ENCODE peak calls at places on chromosomes 3 and 15, in five cellular contexts. J is stimulated activated CD8-positive, alpha-beta memory T cell treated with anti-CD3 and anti-CD28 coated beads, Interleukin-7, amount 100 ng/mL, for 4 hours; Y is NCI-H345; M is B cell; N is PC-3. Z is an unnamed sample.

GRCh38 chr3:152742368-152743347 is 92.3 kb upstream of the P2RY1 start:
- DNase-seq in J (no peak), Y (no peak), M (no peak), N (no peak), Z (no peak)

GRCh38 chr15:32994810-32995424 is 199.6 kb downstream of the FMN1 start:
- DNase-seq in J (no peak), Y (peak), M (peak), N (peak), Z (peak)

GRCh38 chr3:113210608-113211369 is 568 bp upstream of the BOC start:
- DNase-seq in J (no peak), Y (no peak), M (peak), N (no peak), Z (no peak)

GRCh38 chr15:99707481-99708270 is 25.6 kb downstream of the LYSMD4 start:
- DNase-seq in J (no peak), Y (no peak), M (peak), N (peak), Z (no peak)

GRCh38 chr3:185176756-185177359 is 24.0 kb upstream of the C3orf70 start:
- DNase-seq in J (no peak), Y (peak), M (peak), N (peak), Z (peak)

GRCh38 chr3:10248984-10249748 is 907 bp downstream of the TATDN2 start:
- DNase-seq in J (peak), Y (no peak), M (peak), N (peak), Z (peak)

GRCh38 chr15:94348084-94348483 is 116.7 kb downstream of the MCTP2 start:
- DNase-seq in J (no peak), Y (no peak), M (no peak), N (no peak), Z (no peak)

GRCh38 chr3:63655519-63655918 is 3.0 kb downstream of the SNTN start:
- DNase-seq in J (no peak), Y (no peak), M (no peak), N (peak), Z (no peak)

GRCh38 chr15:63231717-63232116 is 42.3 kb downstream of the RAB8B start:
- DNase-seq in J (no peak), Y (no peak), M (no peak), N (no peak), Z (no peak)

GRCh38 chr3:1087066-1087555 is 5.7 kb upstream of the CNTN6 start:
- DNase-seq in J (no peak), Y (peak), M (no peak), N (peak), Z (peak)

GRCh38 chr3:108125550-108126071 is 34.8 kb upstream of the CD47 start:
- DNase-seq in J (peak), Y (peak), M (peak), N (no peak), Z (no peak)

GRCh38 chr15:44738340-44738984 is 2.1 kb downstream of the TRIM69 start:
- DNase-seq in J (no peak), Y (peak), M (peak), N (peak), Z (peak)

GRCh38 chr3:123155471-123156011 is 46.2 kb upstream of the SEC22A start:
- DNase-seq in J (no peak), Y (no peak), M (no peak), N (no peak), Z (no peak)

GRCh38 chr3:153970047-153970446 is 151.1 kb upstream of the ARHGEF26 start:
- DNase-seq in J (no peak), Y (no peak), M (no peak), N (peak), Z (no peak)

GRCh38 chr3:192108820-192109219 is 618.5 kb downstream of the FGF12 start:
- DNase-seq in J (no peak), Y (no peak), M (no peak), N (no peak), Z (no peak)

GRCh38 chr3:14239940-14240339 is 61.3 kb downstream of the LSM3 start:
- DNase-seq in J (no peak), Y (no peak), M (no peak), N (no peak), Z (no peak)

GRCh38 chr15:62287066-62287857 is 122.2 kb upstream of the C2CD4B start:
- DNase-seq in J (no peak), Y (no peak), M (no peak), N (no peak), Z (no peak)

GRCh38 chr15:68271854-68272471 is 5.6 kb upstream of the FEM1B start:
- DNase-seq in J (no peak), Y (no peak), M (no peak), N (peak), Z (peak)

GRCh38 chr3:136350132-136350531 is 100.0 kb downstream of the PCCB start:
- DNase-seq in J (no peak), Y (no peak), M (no peak), N (peak), Z (no peak)

GRCh38 chr3:136075218-136075808 is 109.8 kb downstream of the PPP2R3A start:
- DNase-seq in J (peak), Y (peak), M (peak), N (peak), Z (peak)

GRCh38 chr3:115899050-115899449 is 275.7 kb downstream of the GAP43 start:
- DNase-seq in J (no peak), Y (no peak), M (no peak), N (no peak), Z (no peak)

GRCh38 chr15:51688863-51689262 is 7.6 kb downstream of the SCG3 start:
- DNase-seq in J (no peak), Y (no peak), M (no peak), N (no peak), Z (no peak)

GRCh38 chr3:32958509-32958908 is 7.1 kb downstream of the CCR4 start:
- DNase-seq in J (no peak), Y (no peak), M (no peak), N (no peak), Z (no peak)

GRCh38 chr3:121719423-121719822 is 30.1 kb downstream of the GOLGB1 start:
- DNase-seq in J (no peak), Y (no peak), M (no peak), N (no peak), Z (no peak)

GRCh38 chr15:70344666-70345065 is 246.9 kb upstream of the TLE3 start:
- DNase-seq in J (no peak), Y (peak), M (no peak), N (no peak), Z (no peak)

GRCh38 chr15:38005949-38006800 is 71.7 kb downstream of the TMCO5A start:
- DNase-seq in J (no peak), Y (no peak), M (no peak), N (no peak), Z (no peak)

GRCh38 chr3:126464494-126464893 is 11.2 kb downstream of the ZXDC start:
- DNase-seq in J (no peak), Y (no peak), M (no peak), N (no peak), Z (no peak)

GRCh38 chr3:86702381-86702958 is 288.5 kb downstream of the VGLL3 start:
- DNase-seq in J (no peak), Y (no peak), M (no peak), N (peak), Z (no peak)

GRCh38 chr15:39925112-39925830 is 5.2 kb upstream of the GPR176 start:
- DNase-seq in J (no peak), Y (no peak), M (no peak), N (peak), Z (peak)